ENCODE peak calls at places on chromosomes 3 and 15, in seven cellular contexts. O is breast epithelium, E is left lung, F is PC-3, Y is small intestine, U is neural progenitor cell, V is lower lobe of right lung. P is an unnamed sample.
A peak's percentile ranks its signal among the peaks of the same experiment; 100 is the strongest.

GRCh38 chr3:141797167-141797773 is 34.1 kb downstream of the GRK7 start:
- DNase-seq in O (no peak), E (peak; percentile 46), F (no peak), Y (peak; percentile 12), U (peak; percentile 96), V (peak; percentile 67), P (peak; percentile 93)

GRCh38 chr15:91142097-91142744 is 42.2 kb downstream of the SV2B start:
- DNase-seq in O (no peak), E (no peak), F (peak; percentile 31), Y (peak; percentile 2), U (peak; percentile 22), V (no peak), P (peak; percentile 40)

GRCh38 chr3:94285874-94286273 is 223.0 kb downstream of the NSUN3 start:
- DNase-seq in O (no peak), E (no peak), F (peak; percentile 65), Y (no peak), U (peak; percentile 26), V (no peak), P (no peak)

GRCh38 chr15:89809093-89809786 is 5.4 kb downstream of the ANPEP start:
- DNase-seq in O (no peak), E (no peak), F (no peak), Y (no peak), U (peak; percentile 57), V (peak; percentile 24), P (peak; percentile 65)

GRCh38 chr3:10753964-10754363 is 62.1 kb upstream of the SLC6A11 start:
- DNase-seq in O (no peak), E (no peak), F (peak; percentile 69), Y (no peak), U (peak; percentile 85), V (peak; percentile 60), P (peak; percentile 68)

GRCh38 chr3:42182555-42182954 is 83.4 kb downstream of the CCK start:
- DNase-seq in O (no peak), E (no peak), F (no peak), Y (no peak), U (no peak), V (no peak), P (no peak)

GRCh38 chr3:173399001-173399400 is 1.5 kb downstream of the NLGN1 start:
- DNase-seq in O (no peak), E (no peak), F (no peak), Y (no peak), U (peak; percentile 18), V (no peak), P (no peak)

GRCh38 chr3:168024537-168024941 is 71.2 kb downstream of the GOLIM4 start:
- DNase-seq in O (no peak), E (no peak), F (peak; percentile 82), Y (no peak), U (no peak), V (no peak), P (no peak)

GRCh38 chr3:158713094-158713499 is 19.2 kb downstream of the RARRES1 start:
- DNase-seq in O (no peak), E (peak; percentile 59), F (no peak), Y (no peak), U (peak; percentile 29), V (no peak), P (peak; percentile 38)

GRCh38 chr15:77002436-77002835 is 7.5 kb downstream of the PSTPIP1 start:
- DNase-seq in O (no peak), E (no peak), F (no peak), Y (no peak), U (no peak), V (peak; percentile 37), P (no peak)

GRCh38 chr3:187024561-187025226 is 94.4 kb downstream of the ST6GAL1 start:
- DNase-seq in O (no peak), E (no peak), F (no peak), Y (no peak), U (no peak), V (no peak), P (no peak)

GRCh38 chr3:155871746-155872158 is 1.3 kb downstream of the GMPS start:
- DNase-seq in O (no peak), E (no peak), F (no peak), Y (no peak), U (no peak), V (no peak), P (no peak)

GRCh38 chr3:11582123-11582968 is 61.4 kb downstream of the VGLL4 start:
- DNase-seq in O (peak; percentile 78), E (peak; percentile 69), F (no peak), Y (peak; percentile 41), U (peak; percentile 65), V (no peak), P (peak; percentile 74)

GRCh38 chr15:40500584-40501330 is 30.0 kb downstream of the CHST14 start:
- DNase-seq in O (no peak), E (no peak), F (peak; percentile 75), Y (no peak), U (no peak), V (no peak), P (no peak)

GRCh38 chr3:72652395-72652794 is 195.8 kb downstream of the SHQ1 start:
- DNase-seq in O (no peak), E (no peak), F (no peak), Y (no peak), U (no peak), V (no peak), P (no peak)

GRCh38 chr3:127588675-127589577 is 1.6 kb downstream of the TPRA1 start:
- DNase-seq in O (no peak), E (no peak), F (peak; percentile 48), Y (peak; percentile 45), U (peak; percentile 28), V (no peak), P (peak; percentile 56)
- H3K4me3 ChIP-seq in O (peak overlapping the region; percentile 90), E (peak overlapping the region; percentile 97), F (peak overlapping the region; percentile 83), Y (no peak overlapping the region), U (peak overlapping the region; percentile 92), V (peak overlapping the region; percentile 73), P (peak overlapping the region; percentile 84)

GRCh38 chr3:113002676-113003075 is 11.9 kb downstream of the GTPBP8 start:
- DNase-seq in O (no peak), E (no peak), F (peak; percentile 14), Y (no peak), U (no peak), V (no peak), P (no peak)
- H3K36me3 ChIP-seq in O (peaks cover 5% of the 10 kb centered on the region), E (peaks cover 95% of the 10 kb centered on the region), F (peaks cover 83% of the 10 kb centered on the region), Y (peaks cover 12% of the 10 kb centered on the region), U (peaks cover 41% of the 10 kb centered on the region), V (peaks cover 99% of the 10 kb centered on the region), P (peaks cover 9% of the 10 kb centered on the region)

GRCh38 chr15:93063292-93063671 is 25.7 kb downstream of the RGMA start:
- DNase-seq in O (no peak), E (no peak), F (peak; percentile 86), Y (no peak), U (no peak), V (no peak), P (no peak)
- H3K27me3 ChIP-seq in O (no peaks in the 10 kb centered on the region), E (peaks cover 27% of the 10 kb centered on the region), F (no peaks in the 10 kb centered on the region), Y (no peaks in the 10 kb centered on the region), U (no peaks in the 10 kb centered on the region), V (no peaks in the 10 kb centered on the region), P (no peaks in the 10 kb centered on the region)

DNA sequence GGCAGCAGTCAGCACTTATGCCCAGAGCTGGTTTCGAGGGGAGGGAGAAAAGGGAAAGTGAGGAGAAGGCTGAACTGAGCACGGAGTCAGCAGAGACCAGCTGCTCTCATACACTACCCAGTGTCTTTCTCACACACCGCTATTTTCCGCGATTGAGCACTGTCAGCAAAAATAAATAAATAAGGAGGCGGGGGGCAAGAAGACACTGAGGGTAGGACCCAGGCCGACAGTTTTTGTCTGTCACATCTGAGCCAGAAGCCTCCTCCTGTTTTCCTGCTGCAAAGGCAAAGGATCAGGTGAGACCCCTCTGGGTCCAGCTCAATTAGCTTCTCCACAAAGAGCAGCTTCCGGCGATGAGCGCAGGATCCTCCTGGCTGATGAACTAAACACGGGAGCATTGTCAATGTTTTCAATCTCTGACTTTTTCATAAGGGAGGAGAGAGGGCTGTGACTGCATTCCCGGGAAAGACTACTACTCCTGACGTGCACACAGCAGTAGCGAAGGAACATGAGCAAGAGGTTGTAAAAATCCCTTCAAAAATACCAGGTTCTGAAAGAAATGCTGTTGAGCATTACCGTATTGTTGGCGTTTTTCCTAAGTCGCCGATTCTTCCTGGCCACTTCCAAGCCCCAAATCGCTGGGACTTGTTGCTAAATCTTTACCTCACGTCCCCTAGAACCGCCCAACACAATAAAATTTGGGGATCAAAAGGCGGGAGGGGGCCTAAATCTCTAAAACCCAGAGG is 1.2 kb downstream of the FRMD5 start:
- DNase-seq in O (no peak), E (no peak), F (peak; percentile 48), Y (peak; percentile 13), U (peak; percentile 62), V (no peak), P (peak; percentile 53)
- H3K4me3 ChIP-seq in O (peak overlapping the region; percentile 49), E (peak overlapping the region; percentile 53), F (peak overlapping the region; percentile 81), Y (no peak overlapping the region), U (peak overlapping the region; percentile 77), V (peak overlapping the region; percentile 52), P (peak overlapping the region; percentile 67)

DNA sequence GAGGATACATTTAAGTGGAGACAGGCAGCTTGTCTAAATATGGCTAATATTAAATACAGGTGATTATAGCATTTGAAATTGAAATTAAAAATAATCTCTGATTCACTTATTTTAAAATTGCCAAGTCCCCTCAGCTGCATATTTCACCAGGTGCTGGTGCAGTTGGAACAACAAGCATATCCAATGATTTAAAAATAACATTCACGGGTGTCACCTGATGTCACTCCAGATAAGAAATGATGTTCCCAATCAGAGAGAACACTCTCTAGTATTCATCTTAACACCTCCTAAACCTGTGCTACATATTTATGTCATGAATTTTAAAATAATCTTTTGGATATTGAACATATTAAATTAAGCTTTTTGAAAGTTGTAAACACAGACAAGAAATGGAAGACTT is 249.9 kb downstream of the CADM2 start:
- DNase-seq in O (no peak), E (no peak), F (no peak), Y (no peak), U (no peak), V (no peak), P (no peak)
- H3K36me3 ChIP-seq in O (no peaks in the 10 kb centered on the region), E (no peaks in the 10 kb centered on the region), F (no peaks in the 10 kb centered on the region), Y (no peaks in the 10 kb centered on the region), U (no peaks in the 10 kb centered on the region), V (no peaks in the 10 kb centered on the region), P (no peaks in the 10 kb centered on the region)

GRCh38 chr15:66039117-66039860 is 170.0 kb downstream of the RAB11A start:
- DNase-seq in O (no peak), E (no peak), F (no peak), Y (no peak), U (peak; percentile 57), V (no peak), P (peak; percentile 81)
- H3K27me3 ChIP-seq in O (peaks cover 25% of the 10 kb centered on the region), E (peaks cover 75% of the 10 kb centered on the region), F (peaks cover 44% of the 10 kb centered on the region), Y (no peaks in the 10 kb centered on the region), U (no peaks in the 10 kb centered on the region), V (peaks cover 28% of the 10 kb centered on the region), P (no peaks in the 10 kb centered on the region)

P was measured in H7.